ENCODE peak calls at places on chromosomes 1 and 21, in nine cellular contexts. One of them, this sample, is unnamed.

GRCh38 chr1:157080714-157081113 is 18.9 kb downstream of the ETV3L start:
- DNase-seq in activated CD4-positive, alpha-beta T cell treated with anti-CD3 and anti-CD28 coated beads for 24 hours: no peak
- DNase-seq in EH: no peak
- DNase-seq in cardiac septum: no peak
- DNase-seq in NAMALWA: no peak
- DNase-seq in T-helper 9 cell: no peak
- DNase-seq in T-helper 2 cell: no peak
- DNase-seq in AG08396: no peak
- DNase-seq in NCI-H1417: no peak
- DNase-seq in this sample: no peak

GRCh38 chr1:155940531-155940992 is 876 bp upstream of the RXFP4 start:
- DNase-seq in T-helper 9 cell: no peak
- DNase-seq in T-helper 2 cell: no peak
- DNase-seq in activated CD4-positive, alpha-beta T cell treated with anti-CD3 and anti-CD28 coated beads for 24 hours: no peak
- DNase-seq in AG08396: peak
- DNase-seq in NAMALWA: peak
- DNase-seq in cardiac septum: no peak
- DNase-seq in EH: peak
- DNase-seq in NCI-H1417: no peak
- DNase-seq in this sample: peak

GRCh38 chr1:87560961-87561360 is 232.3 kb downstream of the LMO4 start:
- DNase-seq in NCI-H1417: no peak
- DNase-seq in AG08396: peak
- DNase-seq in activated CD4-positive, alpha-beta T cell treated with anti-CD3 and anti-CD28 coated beads for 24 hours: no peak
- DNase-seq in cardiac septum: no peak
- DNase-seq in EH: no peak
- DNase-seq in T-helper 9 cell: no peak
- DNase-seq in NAMALWA: no peak
- DNase-seq in T-helper 2 cell: no peak
- DNase-seq in this sample: no peak

GRCh38 chr1:41483960-41484844 is at the start of gene EDN2:
- DNase-seq in cardiac septum: no peak
- DNase-seq in activated CD4-positive, alpha-beta T cell treated with anti-CD3 and anti-CD28 coated beads for 24 hours: no peak
- DNase-seq in T-helper 9 cell: no peak
- DNase-seq in EH: no peak
- DNase-seq in NAMALWA: peak
- DNase-seq in AG08396: no peak
- DNase-seq in T-helper 2 cell: no peak
- DNase-seq in NCI-H1417: peak
- DNase-seq in this sample: peak

GRCh38 chr1:77975907-77976306 is 3.0 kb downstream of the FUBP1 start:
- DNase-seq in EH: peak
- DNase-seq in activated CD4-positive, alpha-beta T cell treated with anti-CD3 and anti-CD28 coated beads for 24 hours: no peak
- DNase-seq in cardiac septum: no peak
- DNase-seq in T-helper 2 cell: no peak
- DNase-seq in NAMALWA: no peak
- DNase-seq in T-helper 9 cell: no peak
- DNase-seq in AG08396: no peak
- DNase-seq in NCI-H1417: no peak
- DNase-seq in this sample: no peak

GRCh38 chr1:215198021-215198420 is 115.5 kb downstream of the KCNK2 start:
- DNase-seq in EH: no peak
- DNase-seq in T-helper 9 cell: no peak
- DNase-seq in cardiac septum: no peak
- DNase-seq in activated CD4-positive, alpha-beta T cell treated with anti-CD3 and anti-CD28 coated beads for 24 hours: no peak
- DNase-seq in NAMALWA: no peak
- DNase-seq in AG08396: no peak
- DNase-seq in NCI-H1417: no peak
- DNase-seq in T-helper 2 cell: no peak
- DNase-seq in this sample: no peak

GRCh38 chr1:88552226-88552625 is 131.8 kb upstream of the PKN2 start:
- DNase-seq in T-helper 9 cell: no peak
- DNase-seq in NCI-H1417: no peak
- DNase-seq in activated CD4-positive, alpha-beta T cell treated with anti-CD3 and anti-CD28 coated beads for 24 hours: no peak
- DNase-seq in NAMALWA: peak
- DNase-seq in EH: no peak
- DNase-seq in AG08396: no peak
- DNase-seq in T-helper 2 cell: no peak
- DNase-seq in cardiac septum: no peak
- DNase-seq in this sample: no peak

GRCh38 chr21:33434770-33435360 is 31.7 kb downstream of the IFNGR2 start:
- DNase-seq in NCI-H1417: no peak
- DNase-seq in T-helper 9 cell: no peak
- DNase-seq in NAMALWA: peak
- DNase-seq in activated CD4-positive, alpha-beta T cell treated with anti-CD3 and anti-CD28 coated beads for 24 hours: no peak
- DNase-seq in T-helper 2 cell: no peak
- DNase-seq in cardiac septum: no peak
- DNase-seq in EH: peak
- DNase-seq in AG08396: peak
- DNase-seq in this sample: no peak

GRCh38 chr1:151990856-151991198 is 2.8 kb downstream of the S100A10 start:
- DNase-seq in AG08396: peak
- DNase-seq in NAMALWA: no peak
- DNase-seq in T-helper 9 cell: no peak
- DNase-seq in activated CD4-positive, alpha-beta T cell treated with anti-CD3 and anti-CD28 coated beads for 24 hours: no peak
- DNase-seq in NCI-H1417: peak
- DNase-seq in EH: peak
- DNase-seq in cardiac septum: no peak
- DNase-seq in T-helper 2 cell: no peak
- DNase-seq in this sample: peak

GRCh38 chr21:45304161-45304830 is 16.6 kb upstream of the POFUT2 start:
- DNase-seq in cardiac septum: peak
- DNase-seq in EH: no peak
- DNase-seq in NAMALWA: no peak
- DNase-seq in T-helper 9 cell: no peak
- DNase-seq in NCI-H1417: no peak
- DNase-seq in AG08396: no peak
- DNase-seq in T-helper 2 cell: no peak
- DNase-seq in activated CD4-positive, alpha-beta T cell treated with anti-CD3 and anti-CD28 coated beads for 24 hours: no peak
- DNase-seq in this sample: peak

GRCh38 chr1:235004276-235004675 is 124.4 kb downstream of the TOMM20 start:
- DNase-seq in EH: no peak
- DNase-seq in NCI-H1417: no peak
- DNase-seq in AG08396: no peak
- DNase-seq in cardiac septum: no peak
- DNase-seq in T-helper 2 cell: no peak
- DNase-seq in activated CD4-positive, alpha-beta T cell treated with anti-CD3 and anti-CD28 coated beads for 24 hours: no peak
- DNase-seq in T-helper 9 cell: no peak
- DNase-seq in NAMALWA: no peak
- DNase-seq in this sample: no peak

GRCh38 chr1:145885738-145886287 is at the start of gene ANKRD35:
- DNase-seq in activated CD4-positive, alpha-beta T cell treated with anti-CD3 and anti-CD28 coated beads for 24 hours: peak
- DNase-seq in T-helper 2 cell: peak
- DNase-seq in NAMALWA: peak
- DNase-seq in NCI-H1417: peak
- DNase-seq in cardiac septum: peak
- DNase-seq in T-helper 9 cell: peak
- DNase-seq in EH: peak
- DNase-seq in AG08396: peak
- DNase-seq in this sample: peak

GRCh38 chr1:201466492-201466891 is 2.5 kb downstream of the PHLDA3 start:
- DNase-seq in T-helper 2 cell: no peak
- DNase-seq in cardiac septum: no peak
- DNase-seq in EH: peak
- DNase-seq in AG08396: no peak
- DNase-seq in T-helper 9 cell: no peak
- DNase-seq in NCI-H1417: no peak
- DNase-seq in activated CD4-positive, alpha-beta T cell treated with anti-CD3 and anti-CD28 coated beads for 24 hours: no peak
- DNase-seq in NAMALWA: no peak
- DNase-seq in this sample: no peak

GRCh38 chr1:29975036-29975694 is 738.8 kb downstream of the PTPRU start:
- DNase-seq in cardiac septum: no peak
- DNase-seq in T-helper 2 cell: no peak
- DNase-seq in EH: peak
- DNase-seq in AG08396: peak
- DNase-seq in T-helper 9 cell: no peak
- DNase-seq in activated CD4-positive, alpha-beta T cell treated with anti-CD3 and anti-CD28 coated beads for 24 hours: no peak
- DNase-seq in NCI-H1417: no peak
- DNase-seq in NAMALWA: no peak
- DNase-seq in this sample: no peak

GRCh38 chr1:3012511-3013291 is 8.6 kb upstream of the ACTRT2 start:
- DNase-seq in activated CD4-positive, alpha-beta T cell treated with anti-CD3 and anti-CD28 coated beads for 24 hours: peak
- DNase-seq in NAMALWA: peak
- DNase-seq in NCI-H1417: no peak
- DNase-seq in AG08396: peak
- DNase-seq in EH: no peak
- DNase-seq in cardiac septum: peak
- DNase-seq in T-helper 2 cell: peak
- DNase-seq in T-helper 9 cell: peak
- DNase-seq in this sample: no peak

GRCh38 chr1:150235436-150235851 is 468 bp downstream of the ANP32E start:
- DNase-seq in EH: peak
- DNase-seq in T-helper 9 cell: peak
- DNase-seq in AG08396: peak
- DNase-seq in cardiac septum: peak
- DNase-seq in T-helper 2 cell: no peak
- DNase-seq in activated CD4-positive, alpha-beta T cell treated with anti-CD3 and anti-CD28 coated beads for 24 hours: peak
- DNase-seq in NCI-H1417: peak
- DNase-seq in NAMALWA: peak
- DNase-seq in this sample: no peak

GRCh38 chr1:156893048-156893953 is at the start of gene PEAR1:
- DNase-seq in NAMALWA: no peak
- DNase-seq in EH: peak
- DNase-seq in cardiac septum: peak
- DNase-seq in activated CD4-positive, alpha-beta T cell treated with anti-CD3 and anti-CD28 coated beads for 24 hours: no peak
- DNase-seq in T-helper 9 cell: no peak
- DNase-seq in AG08396: no peak
- DNase-seq in NCI-H1417: no peak
- DNase-seq in T-helper 2 cell: no peak
- DNase-seq in this sample: no peak

GRCh38 chr1:96538001-96538649 is 183.5 kb upstream of the PTBP2 start:
- DNase-seq in AG08396: peak
- DNase-seq in NAMALWA: peak
- DNase-seq in T-helper 9 cell: no peak
- DNase-seq in activated CD4-positive, alpha-beta T cell treated with anti-CD3 and anti-CD28 coated beads for 24 hours: no peak
- DNase-seq in NCI-H1417: no peak
- DNase-seq in EH: peak
- DNase-seq in cardiac septum: no peak
- DNase-seq in T-helper 2 cell: no peak
- DNase-seq in this sample: no peak

GRCh38 chr1:244865028-244865371 is 657 bp upstream of the HNRNPU start:
- DNase-seq in AG08396: peak
- DNase-seq in cardiac septum: no peak
- DNase-seq in T-helper 2 cell: no peak
- DNase-seq in activated CD4-positive, alpha-beta T cell treated with anti-CD3 and anti-CD28 coated beads for 24 hours: no peak
- DNase-seq in NCI-H1417: peak
- DNase-seq in NAMALWA: no peak
- DNase-seq in EH: no peak
- DNase-seq in T-helper 9 cell: no peak
- DNase-seq in this sample: peak

This sample was measured in left colon.